ENCODE peak calls at places on chromosomes 2 and 18, in five cellular contexts. H is transverse colon, B is ovary, V is tibial nerve, G is stomach. F is an unnamed sample.

GRCh38 chr2:222024934-222025890 is 273.6 kb downstream of the PAX3 start:
- DNase-seq in G (no peak), B (no peak), V (no peak), H (no peak), F (no peak)

GRCh38 chr2:105330681-105331375 is 1.3 kb upstream of the TGFBRAP1 start:
- DNase-seq in B (no peak), H (no peak), V (no peak), G (no peak), F (no peak)

GRCh38 chr2:5978352-5978751 is 286.2 kb downstream of the SOX11 start:
- DNase-seq in V (no peak), B (no peak), H (no peak), G (no peak), F (no peak)

GRCh38 chr2:233445152-233445830 is 91.0 kb downstream of the DGKD start:
- DNase-seq in B (peak; percentile 15), H (peak; percentile 4), G (no peak), V (no peak), F (peak; percentile 62)

GRCh38 chr2:231379266-231380215 is 16.0 kb upstream of the B3GNT7 start:
- DNase-seq in H (peak; percentile 71), G (peak; percentile 45), V (no peak), B (no peak), F (no peak)

GRCh38 chr2:12501469-12502147 is 215.1 kb upstream of the TRIB2 start:
- DNase-seq in H (peak; percentile 34), B (no peak), V (no peak), G (no peak), F (peak; percentile 73)

GRCh38 chr2:74391209-74391579 is 11.1 kb upstream of the DCTN1 start:
- DNase-seq in H (no peak), G (no peak), B (no peak), V (no peak), F (no peak)

GRCh38 chr2:43220982-43221659 is 5.3 kb downstream of the ZFP36L2 start:
- DNase-seq in B (peak; percentile 87), G (peak; percentile 50), V (no peak), H (peak; percentile 78), F (peak; percentile 94)

GRCh38 chr2:74835831-74836674 is 2.1 kb downstream of the HK2 start:
- DNase-seq in B (no peak), G (no peak), V (no peak), H (no peak), F (no peak)

GRCh38 chr2:240401308-240401707 is 34.2 kb upstream of the GPC1 start:
- DNase-seq in V (peak; percentile 8), G (peak; percentile 20), B (no peak), H (no peak), F (peak; percentile 37)

GRCh38 chr2:230685165-230685560 is 27.5 kb upstream of the CAB39 start:
- DNase-seq in B (no peak), H (no peak), V (no peak), G (no peak), F (no peak)

GRCh38 chr2:219997341-219997851 is 370.0 kb downstream of the SLC4A3 start:
- DNase-seq in B (peak; percentile 85), V (peak; percentile 16), G (no peak), H (no peak), F (peak; percentile 78)

GRCh38 chr2:111121028-111121872 is 536 bp downstream of the BCL2L11 start:
- DNase-seq in H (peak; percentile 49), B (peak; percentile 58), V (peak; percentile 14), G (peak; percentile 58), F (peak; percentile 89)

GRCh38 chr2:187658952-187659525 is 104.8 kb upstream of the TFPI start:
- DNase-seq in B (no peak), V (no peak), H (no peak), G (no peak), F (no peak)

GRCh38 chr2:50529600-50530218 is 502.2 kb downstream of the NRXN1 start:
- DNase-seq in V (no peak), H (no peak), G (no peak), B (no peak), F (no peak)

GRCh38 chr2:217818293-217818850 is 184.4 kb downstream of the TNS1 start:
- DNase-seq in V (no peak), G (no peak), B (no peak), H (no peak), F (peak; percentile 67)

GRCh38 chr2:17643031-17643615 is 102.6 kb downstream of the VSNL1 start:
- DNase-seq in V (no peak), B (no peak), H (no peak), G (no peak), F (peak; percentile 79)

GRCh38 chr2:98952971-98953370 is 16.9 kb upstream of the CRACDL start:
- DNase-seq in V (no peak), G (no peak), B (no peak), H (no peak), F (no peak)

GRCh38 chr2:124081154-124081771 is 56.2 kb downstream of the CNTNAP5 start:
- DNase-seq in V (no peak), H (no peak), G (no peak), B (no peak), F (no peak)

GRCh38 chr18:35949903-35950627 is 22.4 kb upstream of the RMP24 start:
- DNase-seq in B (peak; percentile 58), G (peak; percentile 55), H (peak; percentile 42), V (peak; percentile 33), F (peak; percentile 76)
- H3K4me3 ChIP-seq in B (peak overlapping the region; percentile 51), G (peak overlapping the region; percentile 55), H (peak overlapping the region; percentile 33), V (peak overlapping the region; percentile 55), F (peak overlapping the region; percentile 77)

GRCh38 chr2:42044939-42045338 is 2.9 kb upstream of the PKDCC start:
- DNase-seq in B (no peak), G (no peak), H (no peak), V (no peak), F (no peak)
- H3K27ac ChIP-seq in B (peak overlapping the region; percentile 95), G (no peak overlapping the region), H (peak overlapping the region; percentile 88), V (no peak overlapping the region), F (no peak overlapping the region)

DNA sequence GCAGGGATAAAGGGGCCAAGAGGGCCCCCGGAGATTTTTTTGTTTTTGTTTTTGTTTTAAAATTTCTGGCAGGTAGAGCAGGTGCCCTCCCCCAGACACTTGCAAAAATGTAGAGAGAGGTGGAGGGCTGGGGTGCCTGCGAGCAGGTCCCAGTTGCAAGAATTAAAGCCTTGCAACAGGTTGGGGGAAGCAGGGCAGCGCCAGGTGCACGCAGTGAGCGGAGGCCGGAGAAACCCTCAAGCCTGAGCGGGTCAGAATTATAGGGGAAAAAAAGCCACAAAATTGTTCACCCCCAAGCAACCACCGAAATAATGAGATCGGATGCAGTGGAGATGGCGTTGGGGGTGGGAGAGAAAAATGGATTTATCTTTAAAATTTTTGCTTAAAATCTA is 527 bp downstream of the IGFBP5 start:
- DNase-seq in B (no peak), G (no peak), H (no peak), V (no peak), F (no peak)
- H3K4me1 ChIP-seq in B (peaks cover 15% of the 10 kb centered on the region), G (peaks cover 97% of the 10 kb centered on the region), H (peaks cover 57% of the 10 kb centered on the region), V (peaks cover 86% of the 10 kb centered on the region), F (peaks cover 12% of the 10 kb centered on the region)

DNA sequence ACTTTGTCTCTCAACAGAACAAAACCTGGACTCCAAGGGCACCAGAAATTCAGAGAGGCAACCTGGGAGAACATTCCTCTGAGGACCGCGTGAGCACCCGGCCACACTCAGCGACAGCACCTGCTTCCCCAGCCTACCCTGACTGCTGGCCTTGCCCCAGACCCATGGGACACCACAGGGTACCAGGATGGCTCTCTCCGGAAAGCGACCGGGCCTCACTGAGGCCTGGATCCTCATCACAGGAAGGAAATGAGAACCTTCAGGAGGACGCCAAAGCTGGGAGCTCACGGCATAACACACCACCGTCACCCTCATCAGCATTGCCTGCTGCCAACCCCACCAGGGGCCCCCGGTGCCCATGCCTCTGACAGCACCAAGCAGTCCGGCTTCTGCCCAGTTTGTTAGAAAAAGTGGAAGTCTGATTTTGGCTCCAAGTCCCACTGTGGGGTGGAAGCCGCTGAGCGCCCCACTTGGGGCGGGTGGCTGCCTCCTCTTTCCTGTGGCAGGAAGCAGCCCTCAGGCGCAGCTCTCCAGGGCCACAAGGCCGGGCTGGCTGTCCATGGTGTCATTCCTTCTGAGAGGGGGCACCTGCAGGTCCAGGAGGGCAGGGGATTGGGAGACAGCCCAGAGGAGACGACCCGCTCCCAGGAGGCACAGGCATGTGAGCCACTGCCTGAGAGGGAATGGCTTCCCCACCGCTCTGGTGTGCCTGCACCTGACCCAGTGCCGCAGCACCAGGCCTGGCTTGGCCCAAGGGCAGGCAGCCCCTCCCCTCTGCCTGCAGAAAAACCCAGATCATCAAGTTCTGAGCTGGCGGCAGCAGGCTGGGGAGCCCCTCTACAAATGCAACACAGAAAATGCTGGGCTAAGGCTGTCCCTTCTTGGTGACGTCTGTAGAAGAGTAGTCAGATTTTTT is 38.6 kb downstream of the HS6ST1 start:
- DNase-seq in V (no peak), B (peak; percentile 34), G (no peak), H (peak; percentile 8), F (peak; percentile 80)
- H3K4me3 ChIP-seq in V (no peak overlapping the region), B (no peak overlapping the region), G (no peak overlapping the region), H (no peak overlapping the region), F (no peak overlapping the region)

GRCh38 chr2:163466583-163466982 is 269.2 kb downstream of the FIGN start:
- DNase-seq in B (no peak), G (no peak), H (no peak), V (no peak), F (no peak)
- H3K27ac ChIP-seq in B (no peak overlapping the region), G (no peak overlapping the region), H (no peak overlapping the region), V (no peak overlapping the region), F (no peak overlapping the region)

GRCh38 chr2:236125541-236125940 is 42.6 kb downstream of the GBX2 start:
- DNase-seq in B (no peak), V (no peak), H (no peak), G (no peak), F (no peak)

GRCh38 chr2:236129935-236130334 is 38.3 kb downstream of the GBX2 start:
- DNase-seq in G (no peak), B (no peak), V (no peak), H (no peak), F (no peak)

GRCh38 chr2:236124182-236124581 is 44.0 kb downstream of the GBX2 start:
- DNase-seq in B (no peak), H (no peak), V (no peak), G (no peak), F (no peak)

GRCh38 chr2:236128321-236128720 is 39.9 kb downstream of the GBX2 start:
- DNase-seq in H (no peak), B (no peak), G (no peak), V (no peak), F (no peak)

DNA sequence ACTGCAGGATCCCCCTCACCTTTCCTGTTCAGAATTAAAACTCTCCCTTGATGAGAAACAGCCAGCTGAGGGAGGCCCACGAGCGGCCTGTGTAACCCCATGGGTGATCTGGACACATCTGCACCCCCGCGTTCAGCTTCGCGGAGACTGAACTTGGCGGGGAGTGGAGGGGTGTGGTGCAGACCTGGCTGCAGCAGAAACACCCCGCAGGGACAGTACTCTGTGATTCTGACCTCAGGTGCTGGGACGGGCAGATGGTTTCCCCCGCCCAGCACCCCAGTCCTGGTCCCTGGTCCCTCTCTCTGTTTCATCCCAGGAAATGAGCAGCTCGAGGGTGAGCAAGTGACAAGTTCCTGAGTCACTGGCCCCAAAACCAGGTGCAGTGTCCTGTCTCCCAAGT is 41.2 kb downstream of the GBX2 start:
- DNase-seq in B (no peak), G (no peak), H (no peak), V (no peak), F (no peak)
- H3K4me1 ChIP-seq in B (no peaks in the 10 kb centered on the region), G (no peaks in the 10 kb centered on the region), H (no peaks in the 10 kb centered on the region), V (no peaks in the 10 kb centered on the region), F (no peaks in the 10 kb centered on the region)